ENCODE peak calls at places on chromosomes 3 and 15, in five cellular contexts. A is A549, K is cardiac fibroblast, X is skeletal muscle cell, C is H7. T is an unnamed sample.

GRCh38 chr15:37099321-37100108 is 834 bp downstream of the MEIS2 start:
- DNase-seq in A (peak), X (no peak), K (no peak), C (peak), T (peak)

GRCh38 chr3:194404365-194405140 is 5.5 kb upstream of the GP5 start:
- DNase-seq in X (no peak), K (peak), A (no peak), C (no peak), T (peak)

GRCh38 chr15:45640610-45641009 is 5.8 kb downstream of the SQOR start:
- DNase-seq in X (peak), C (no peak), K (peak), A (peak), T (no peak)

GRCh38 chr3:102712896-102713295 is 278.1 kb downstream of the ZPLD1 start:
- DNase-seq in X (no peak), C (no peak), K (no peak), A (no peak), T (no peak)

GRCh38 chr3:196219194-196219969 is 3.0 kb downstream of the SLC51A start:
- DNase-seq in A (no peak), K (peak), C (peak), X (peak), T (peak)

GRCh38 chr15:42581272-42581730 is 5.9 kb downstream of the STARD9 start:
- DNase-seq in C (peak), A (peak), K (peak), X (peak), T (peak)

GRCh38 chr15:88331291-88331690 is 74.8 kb upstream of the NTRK3 start:
- DNase-seq in X (no peak), K (peak), A (peak), C (peak), T (peak)

GRCh38 chr3:144865886-144866285 is 894.3 kb downstream of the DIPK2A start:
- DNase-seq in A (no peak), C (no peak), K (no peak), X (no peak), T (no peak)

GRCh38 chr3:133488785-133489367 is 84.6 kb upstream of the CDV3 start:
- DNase-seq in C (no peak), X (peak), A (no peak), K (peak), T (no peak)

GRCh38 chr3:31132132-31132769 is 237.8 kb upstream of the GADL1 start:
- DNase-seq in K (peak), X (no peak), C (peak), A (peak), T (no peak)

GRCh38 chr3:69784854-69785523 is 45.7 kb downstream of the MITF start:
- DNase-seq in C (no peak), K (peak), A (peak), X (peak), T (no peak)

GRCh38 chr3:52798978-52799476 is 4.4 kb downstream of the ITIH3 start:
- DNase-seq in C (peak), K (no peak), A (peak), X (no peak), T (peak)

GRCh38 chr15:73518180-73518862 is 75.4 kb downstream of the REC114 start:
- DNase-seq in X (no peak), C (peak), A (no peak), K (no peak), T (peak)

GRCh38 chr3:11591401-11592266 is 52.1 kb downstream of the VGLL4 start:
- DNase-seq in K (peak), A (no peak), C (peak), X (peak), T (peak)

DNA sequence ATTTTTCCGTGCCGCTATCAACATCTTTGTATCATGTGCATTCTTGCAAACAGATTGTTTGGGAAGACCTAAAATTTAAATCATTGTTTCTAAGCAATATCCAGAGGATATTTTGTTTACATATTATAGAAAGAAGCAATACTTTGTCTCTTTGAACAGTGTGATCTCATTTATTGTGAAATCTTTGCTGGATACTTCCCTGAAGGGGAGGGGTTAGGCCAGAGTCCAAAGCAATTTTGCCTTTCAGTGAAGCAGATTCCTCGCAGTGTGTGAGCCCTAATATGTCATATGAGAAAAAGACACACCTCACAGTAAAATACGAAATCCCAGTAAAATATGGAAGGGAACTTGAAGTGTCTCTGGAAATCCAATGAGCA is 158.7 kb upstream of the SLCO3A1 start:
- DNase-seq in X (peak), K (peak), C (no peak), A (no peak), T (no peak)
- H3K4me3 ChIP-seq in X (peak), K (no peak), C (no peak), A (no peak), T (no peak)

GRCh38 chr3:4805662-4806061 is 173.6 kb upstream of the BHLHE40 start:
- DNase-seq in X (no peak), C (no peak), K (no peak), A (no peak), T (no peak)

GRCh38 chr3:4809970-4810369 is 169.3 kb upstream of the BHLHE40 start:
- DNase-seq in C (no peak), K (no peak), A (no peak), X (no peak), T (no peak)

GRCh38 chr3:4806535-4807108 is 172.6 kb upstream of the BHLHE40 start:
- DNase-seq in K (no peak), X (no peak), A (no peak), C (no peak), T (no peak)

GRCh38 chr3:4807381-4808280 is 171.6 kb upstream of the BHLHE40 start:
- DNase-seq in A (no peak), X (peak), K (no peak), C (no peak), T (no peak)

DNA sequence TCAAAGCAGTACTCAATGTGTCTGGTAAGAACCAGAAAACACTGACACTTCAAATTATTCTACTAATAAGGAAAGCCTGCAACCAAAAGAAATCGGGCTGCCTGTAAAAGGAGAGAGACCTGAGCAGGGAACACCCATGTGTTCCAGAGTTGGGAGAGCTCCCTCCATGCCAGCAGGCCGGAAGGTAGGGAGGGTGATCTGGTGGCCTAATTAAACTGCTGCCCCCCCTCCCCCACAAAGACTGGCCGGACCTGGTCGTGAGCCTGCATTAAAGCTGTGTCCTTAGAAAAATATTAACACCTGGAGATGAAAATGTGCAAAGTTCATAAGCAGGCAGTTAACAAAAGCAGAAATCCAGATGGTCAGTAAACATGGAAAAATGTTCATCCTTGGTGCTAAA is 170.6 kb upstream of the BHLHE40 start:
- DNase-seq in K (no peak), A (no peak), C (no peak), X (no peak), T (no peak)
- H3K4me3 ChIP-seq in K (no peak), A (no peak), C (no peak), X (no peak), T (no peak)

DNA sequence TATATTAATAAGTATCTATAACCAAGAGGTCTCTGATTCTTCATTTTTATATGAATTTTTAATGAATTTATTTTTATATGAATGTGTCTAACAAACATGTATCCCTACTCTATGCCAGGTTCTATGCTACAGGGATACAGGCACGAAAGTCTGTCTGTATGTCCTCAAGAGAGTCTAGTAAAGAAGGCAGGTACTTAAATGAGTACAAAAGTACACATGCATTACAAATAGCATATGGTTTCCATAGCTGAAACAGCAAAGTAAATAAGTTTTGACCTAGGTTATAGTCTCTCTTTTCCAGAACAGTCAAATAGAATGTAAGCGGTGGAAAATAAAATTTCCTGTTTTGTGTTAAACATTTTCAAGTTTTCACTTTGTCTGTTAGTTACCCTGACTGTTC is 13.3 kb upstream of the ABHD10 start:
- DNase-seq in A (no peak), X (no peak), C (no peak), K (no peak), T (no peak)
- H3K4me3 ChIP-seq in A (no peak), X (no peak), C (no peak), K (no peak), T (no peak)

GRCh38 chr3:15063656-15064286 is 1.3 kb downstream of the MRPS25 start:
- DNase-seq in X (no peak), K (no peak), C (peak), A (no peak), T (peak)

GRCh38 chr3:15066467-15066866 is 1.4 kb upstream of the MRPS25 start:
- DNase-seq in K (no peak), A (no peak), C (no peak), X (no peak), T (no peak)

GRCh38 chr3:15064835-15065549 is at the start of gene MRPS25:
- DNase-seq in C (peak), X (peak), K (peak), A (peak), T (peak)

GRCh38 chr3:15064299-15064834 is 748 bp downstream of the MRPS25 start:
- DNase-seq in A (no peak), C (peak), K (peak), X (no peak), T (peak)

DNA sequence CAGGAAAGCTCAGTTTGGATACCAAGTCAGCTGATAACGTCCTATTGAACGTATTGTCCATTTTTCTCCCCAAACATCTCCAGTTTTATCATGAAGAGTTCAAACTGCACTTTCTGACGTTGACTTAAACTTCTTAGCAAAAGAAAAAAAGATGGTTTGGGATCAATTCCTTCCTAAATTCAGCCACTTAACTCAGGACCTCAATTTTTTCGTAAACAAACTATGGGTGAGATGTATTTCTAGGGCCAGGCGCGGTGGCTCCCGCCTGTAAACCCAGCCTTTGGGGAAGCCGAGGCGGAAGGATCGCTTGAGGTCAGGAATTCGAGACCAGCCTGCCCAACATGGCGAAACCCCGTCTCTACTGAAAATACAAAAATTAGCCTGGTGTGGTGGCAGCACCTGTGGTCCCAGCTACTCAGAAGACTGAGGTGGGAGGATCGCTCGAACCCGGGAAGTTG is 464 bp upstream of the MRPS25 start:
- DNase-seq in K (no peak), X (no peak), A (no peak), C (no peak), T (no peak)
- H3K4me3 ChIP-seq in K (peak), X (peak), A (peak), C (peak), T (peak)

GRCh38 chr3:149382091-149382467 is 4.6 kb upstream of the TM4SF1 start:
- DNase-seq in K (peak), X (peak), A (peak), C (no peak), T (no peak)
- H3K4me3 ChIP-seq in K (no peak), X (no peak), A (no peak), C (no peak), T (no peak)

DNA sequence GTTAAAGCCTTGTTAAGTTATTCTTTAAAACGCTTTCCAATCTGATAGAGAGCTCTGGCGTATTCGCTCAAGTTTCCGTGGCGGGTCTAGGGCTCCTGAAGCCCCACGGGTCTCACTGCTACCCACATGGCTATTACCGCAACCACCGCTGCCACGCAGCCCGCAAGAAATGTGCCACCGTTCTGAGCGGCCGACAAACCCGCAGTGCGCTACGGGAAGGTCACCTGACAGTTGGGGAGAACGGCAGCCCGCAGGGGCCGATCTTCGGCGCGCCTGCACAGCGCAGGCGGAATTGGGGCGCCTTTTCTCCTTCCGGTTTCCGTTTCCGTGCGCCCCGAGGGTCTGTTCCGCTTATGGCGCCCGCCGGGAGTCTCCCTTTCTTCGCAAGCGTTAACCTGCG is 76.6 kb upstream of the SNRPN start:
- DNase-seq in K (peak), C (no peak), X (no peak), A (no peak), T (no peak)
- H3K4me3 ChIP-seq in K (peak), C (no peak), X (peak), A (no peak), T (no peak)

GRCh38 chr3:113276581-113277080 is 65.3 kb downstream of the BOC start:
- DNase-seq in C (no peak), K (no peak), X (no peak), A (no peak), T (no peak)
- H3K4me3 ChIP-seq in C (no peak), K (no peak), X (peak), A (no peak), T (no peak)

GRCh38 chr3:189790658-189791057 is 159.5 kb downstream of the TP63 start:
- DNase-seq in K (no peak), A (no peak), C (no peak), X (no peak), T (no peak)

GRCh38 chr3:189787622-189788021 is 156.4 kb downstream of the TP63 start:
- DNase-seq in K (peak), C (no peak), X (peak), A (no peak), T (no peak)

GRCh38 chr3:189789432-189789831 is 158.2 kb downstream of the TP63 start:
- DNase-seq in A (no peak), C (no peak), X (no peak), K (no peak), T (no peak)

GRCh38 chr3:189794518-189794917 is 163.3 kb downstream of the TP63 start:
- DNase-seq in X (no peak), C (no peak), A (no peak), K (no peak), T (no peak)

DNA sequence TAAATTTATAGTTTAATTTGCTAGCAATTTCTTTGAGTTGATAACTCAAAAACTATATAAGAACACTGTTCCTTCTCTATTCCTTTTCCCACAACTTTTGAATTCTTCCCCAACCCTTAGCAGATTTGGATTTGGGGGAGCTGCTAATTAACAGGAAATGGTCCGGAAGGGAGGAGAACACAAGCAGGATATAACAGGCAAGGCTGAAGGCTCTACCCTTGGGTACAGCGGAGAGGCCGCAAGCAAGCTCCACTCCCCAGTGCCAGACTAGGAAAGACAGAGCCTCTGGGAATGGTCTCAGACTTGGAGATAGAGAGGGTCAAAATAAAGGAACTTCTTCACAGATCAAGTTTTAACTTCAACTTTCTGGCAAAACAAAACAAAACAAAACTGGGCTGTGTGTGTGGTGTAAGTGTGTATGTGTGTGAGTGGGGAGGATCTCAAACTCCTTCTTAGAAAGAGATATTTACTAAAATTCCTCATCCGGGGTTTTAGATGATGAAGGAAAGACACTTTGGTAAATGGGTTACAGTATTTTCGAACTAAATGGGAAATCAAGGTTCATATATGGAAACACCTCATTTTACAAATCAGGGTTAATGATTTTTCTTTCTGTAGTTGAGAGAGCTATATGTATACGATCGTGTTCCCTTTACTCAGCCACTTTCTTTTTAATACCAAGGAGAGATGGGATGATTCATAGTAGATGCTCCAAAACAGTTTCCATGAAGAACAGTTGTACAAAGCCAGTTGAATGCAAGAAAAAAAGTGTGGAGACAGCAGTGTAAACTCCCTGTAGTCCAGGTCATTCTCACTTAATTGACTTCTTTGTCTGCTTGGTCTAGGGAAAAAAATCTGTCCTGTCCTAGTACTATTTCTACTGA is 161.1 kb downstream of the TP63 start:
- DNase-seq in A (no peak), X (no peak), K (no peak), C (no peak), T (no peak)
- H3K4me3 ChIP-seq in A (no peak), X (no peak), K (no peak), C (no peak), T (no peak)

GRCh38 chr15:38597221-38597800 is 32.7 kb upstream of the RASGRP1 start:
- DNase-seq in X (no peak), A (no peak), K (no peak), C (no peak), T (no peak)

GRCh38 chr15:38603271-38603670 is 38.7 kb upstream of the RASGRP1 start:
- DNase-seq in A (no peak), C (peak), K (no peak), X (no peak), T (no peak)

GRCh38 chr15:38598749-38599148 is 34.1 kb upstream of the RASGRP1 start:
- DNase-seq in A (no peak), X (no peak), K (no peak), C (no peak), T (no peak)

GRCh38 chr15:38603672-38604071 is 39.1 kb upstream of the RASGRP1 start:
- DNase-seq in K (no peak), X (no peak), A (no peak), C (no peak), T (no peak)

DNA sequence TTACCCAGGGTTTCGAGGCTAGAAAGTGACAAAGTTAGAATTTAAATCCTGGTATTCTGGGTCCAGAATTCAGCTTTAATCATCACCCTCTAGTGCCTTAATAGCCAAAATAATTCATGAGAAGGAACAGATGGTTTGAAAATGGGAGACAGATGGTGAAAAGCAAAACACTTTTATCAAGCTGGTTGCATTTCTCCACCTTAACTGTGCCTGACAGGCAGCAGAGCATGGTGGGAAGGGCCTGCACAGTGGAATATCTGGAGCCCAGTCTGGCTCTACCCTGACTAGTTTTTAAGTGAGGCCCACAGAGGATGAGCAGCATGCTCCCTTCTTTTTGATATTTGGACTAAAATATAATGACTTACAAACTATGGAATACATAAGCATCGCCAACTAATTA is 35.6 kb upstream of the RASGRP1 start:
- DNase-seq in K (no peak), C (no peak), A (no peak), X (no peak), T (no peak)
- H3K4me3 ChIP-seq in K (no peak), C (no peak), A (no peak), X (no peak), T (no peak)